ENCODE peak calls at places on chromosome 22, in eight cellular contexts. V is pancreas, A is GM12865, K is cardiac fibroblast, X is tibial artery, W is lung, Y is left ventricle myocardium inferior, J is right lobe of liver. E is an unnamed sample.

GRCh38 chr22:45271667-45272188 is 13.0 kb upstream of the UPK3A start:
- DNase-seq in V (no peak), A (no peak), K (peak), X (peak), W (no peak), Y (peak), J (no peak), E (no peak)

GRCh38 chr22:44917372-44918165 is 92.2 kb downstream of the PHF21B start:
- DNase-seq in V (no peak), A (no peak), K (no peak), X (peak), W (no peak), Y (peak), J (peak), E (peak)

GRCh38 chr22:49404020-49404419 is 423.7 kb downstream of the BRD1 start:
- DNase-seq in V (no peak), A (no peak), K (no peak), X (no peak), W (no peak), Y (no peak), J (no peak), E (no peak)

GRCh38 chr22:30943368-30943767 is 25.2 kb downstream of the MORC2 start:
- DNase-seq in V (no peak), A (no peak), K (no peak), X (no peak), W (no peak), Y (no peak), J (peak), E (no peak)

GRCh38 chr22:30287626-30288413 is 1.5 kb downstream of the CASTOR1 start:
- DNase-seq in V (peak), A (peak), K (peak), X (peak), W (peak), Y (peak), J (peak), E (peak)

GRCh38 chr22:21824439-21824912 is 43.0 kb downstream of the MAPK1 start:
- DNase-seq in V (no peak), A (peak), K (no peak), X (no peak), W (no peak), Y (no peak), J (no peak), E (no peak)

GRCh38 chr22:39135092-39135896 is 17.2 kb downstream of the CBX7 start:
- DNase-seq in V (no peak), A (peak), K (peak), X (peak), W (no peak), Y (peak), J (no peak), E (no peak)

GRCh38 chr22:17247832-17248231 is 28.6 kb upstream of the ADA2 start:
- DNase-seq in V (no peak), A (no peak), K (no peak), X (no peak), W (no peak), Y (no peak), J (no peak), E (no peak)

GRCh38 chr22:45483918-45484499 is 18.7 kb upstream of the FBLN1 start:
- DNase-seq in V (no peak), A (no peak), K (no peak), X (no peak), W (no peak), Y (no peak), J (peak), E (no peak)

GRCh38 chr22:48234011-48234410 is 1471.6 kb downstream of the TBC1D22A start:
- DNase-seq in V (no peak), A (no peak), K (no peak), X (no peak), W (no peak), Y (no peak), J (peak), E (no peak)

GRCh38 chr22:39985383-39986045 is 9.2 kb upstream of the FAM83F start:
- DNase-seq in V (no peak), A (peak), K (no peak), X (no peak), W (no peak), Y (no peak), J (no peak), E (no peak)

GRCh38 chr22:41833369-41834004 is 582 bp downstream of the SREBF2 start:
- DNase-seq in V (peak), A (peak), K (no peak), X (peak), W (peak), Y (peak), J (peak), E (no peak)

GRCh38 chr22:49425356-49425755 is 402.3 kb downstream of the BRD1 start:
- DNase-seq in V (no peak), A (no peak), K (no peak), X (no peak), W (no peak), Y (no peak), J (no peak), E (no peak)

GRCh38 chr22:17119481-17120202 is 1.5 kb downstream of the TMEM121B start:
- DNase-seq in V (peak), A (peak), K (peak), X (no peak), W (no peak), Y (peak), J (peak), E (no peak)

GRCh38 chr22:45671051-45671782 is 417 bp upstream of the ATXN10 start:
- DNase-seq in V (peak), A (no peak), K (no peak), X (no peak), W (no peak), Y (no peak), J (peak), E (no peak)

GRCh38 chr22:41482319-41482935 is 13.5 kb downstream of the ACO2 start:
- DNase-seq in V (no peak), A (peak), K (no peak), X (no peak), W (no peak), Y (no peak), J (no peak), E (no peak)

GRCh38 chr22:45548991-45549736 is 46.5 kb downstream of the FBLN1 start:
- DNase-seq in V (no peak), A (no peak), K (peak), X (peak), W (no peak), Y (peak), J (no peak), E (no peak)

GRCh38 chr22:28703436-28703835 is 23.8 kb upstream of the TTC28 start:
- DNase-seq in V (no peak), A (no peak), K (peak), X (no peak), W (no peak), Y (no peak), J (no peak), E (no peak)

GRCh38 chr22:40486962-40487602 is 116.7 kb downstream of the SGSM3 start:
- DNase-seq in V (no peak), A (no peak), K (no peak), X (no peak), W (no peak), Y (no peak), J (no peak), E (no peak)

GRCh38 chr22:29914991-29915390 is 32.0 kb downstream of the MTMR3 start:
- DNase-seq in V (no peak), A (no peak), K (no peak), X (no peak), W (no peak), Y (no peak), J (no peak), E (no peak)

GRCh38 chr22:36762687-36763260 is 13.1 kb downstream of the IFT27 start:
- DNase-seq in V (peak), A (no peak), K (peak), X (peak), W (peak), Y (peak), J (no peak), E (no peak)

GRCh38 chr22:21762712-21763581 is 27.4 kb upstream of the YPEL1 start:
- DNase-seq in V (no peak), A (peak), K (no peak), X (no peak), W (no peak), Y (no peak), J (no peak), E (no peak)

GRCh38 chr22:25514436-25514835 is 50.0 kb upstream of the GRK3 start:
- DNase-seq in V (no peak), A (no peak), K (no peak), X (no peak), W (no peak), Y (no peak), J (no peak), E (no peak)

GRCh38 chr22:23241562-23242472 is 61.5 kb downstream of the BCR start:
- DNase-seq in V (no peak), A (no peak), K (no peak), X (no peak), W (no peak), Y (no peak), J (no peak), E (no peak)

GRCh38 chr22:23239429-23239828 is 59.1 kb downstream of the BCR start:
- DNase-seq in V (no peak), A (no peak), K (no peak), X (no peak), W (no peak), Y (no peak), J (no peak), E (no peak)

GRCh38 chr22:23238707-23239106 is 58.4 kb downstream of the BCR start:
- DNase-seq in V (no peak), A (no peak), K (no peak), X (no peak), W (no peak), Y (no peak), J (no peak), E (no peak)

GRCh38 chr22:23242473-23243001 is 62.2 kb downstream of the BCR start:
- DNase-seq in V (no peak), A (no peak), K (peak), X (no peak), W (no peak), Y (no peak), J (no peak), E (no peak)

DNA sequence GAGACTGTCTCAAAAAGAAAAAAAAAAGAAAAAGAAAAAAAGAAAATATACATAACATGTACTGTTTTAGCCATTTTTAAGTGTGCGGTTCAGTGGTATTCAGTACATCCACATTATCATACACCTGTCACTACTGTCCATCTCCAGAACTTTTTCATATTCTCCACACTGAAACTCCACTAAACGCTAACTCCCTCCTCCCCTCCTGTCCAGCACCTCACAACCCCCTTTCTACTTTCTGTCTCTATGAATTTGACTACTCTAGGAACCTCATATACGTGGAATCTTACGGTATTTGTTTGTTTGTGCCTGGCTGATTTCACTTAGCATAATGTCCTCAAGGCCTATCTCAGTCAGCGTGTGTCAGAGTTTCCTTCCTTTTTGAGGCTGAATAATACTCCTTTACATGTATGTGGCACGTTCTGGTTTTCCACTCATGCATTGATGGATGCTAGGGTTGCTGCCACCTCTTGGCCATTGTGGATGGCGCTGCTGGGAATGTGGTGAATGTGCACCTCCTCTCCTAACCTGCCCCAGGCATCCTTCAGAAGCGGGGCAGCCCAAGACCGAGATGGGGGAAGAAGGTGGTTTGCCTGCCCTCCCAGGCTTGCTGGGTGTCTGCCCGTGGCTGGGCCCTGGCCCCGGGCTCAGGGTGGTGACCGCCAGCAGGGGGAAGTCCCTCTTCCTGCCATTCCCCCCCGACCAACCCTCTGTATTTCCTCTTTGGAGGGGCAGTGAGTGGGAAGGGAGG is 60.5 kb downstream of the BCR start:
- DNase-seq in V (peak), A (peak), K (peak), X (no peak), W (no peak), Y (no peak), J (no peak), E (no peak)
- TF ChIP-seq CTCF in V (no peak), A (no peak), K (peak), X (peak), W (no peak), Y (peak), J (peak), E (peak)

GRCh38 chr22:35431483-35432205 is 31.7 kb downstream of the MCM5 start:
- DNase-seq in V (no peak), A (no peak), K (no peak), X (no peak), W (no peak), Y (no peak), J (peak), E (no peak)
- TF ChIP-seq CTCF in V (no peak), A (no peak), K (peak), X (no peak), W (no peak), Y (no peak), J (no peak), E (no peak)

GRCh38 chr22:43783777-43784176 is 28.3 kb downstream of the EFCAB6 start:
- DNase-seq in V (no peak), A (no peak), K (no peak), X (no peak), W (no peak), Y (no peak), J (no peak), E (no peak)
- TF ChIP-seq CTCF in V (no peak), A (no peak), K (peak), X (no peak), W (no peak), Y (no peak), J (no peak), E (no peak)

GRCh38 chr22:23750744-23751440 is at the start of gene ZNF70:
- DNase-seq in V (peak), A (peak), K (peak), X (peak), W (peak), Y (peak), J (peak), E (peak)
- TF ChIP-seq CTCF in V (peak), A (peak), K (peak), X (no peak), W (no peak), Y (peak), J (no peak), E (peak)

GRCh38 chr22:37887610-37888378 is 18.3 kb upstream of the MICALL1 start:
- DNase-seq in V (no peak), A (no peak), K (peak), X (no peak), W (peak), Y (no peak), J (no peak), E (no peak)
- TF ChIP-seq CTCF in V (no peak), A (no peak), K (peak), X (peak), W (peak), Y (peak), J (peak), E (no peak)

GRCh38 chr22:19854778-19855503 is at the start of the genes GNB1L and RTL10:
- DNase-seq in V (peak), A (peak), K (peak), X (peak), W (peak), Y (peak), J (peak), E (peak)
- TF ChIP-seq CTCF in V (no peak), A (peak), K (no peak), X (no peak), W (no peak), Y (peak), J (no peak), E (no peak)

GRCh38 chr22:32127904-32128303 is 31.2 kb downstream of the C22orf42 start:
- DNase-seq in V (no peak), A (no peak), K (no peak), X (no peak), W (no peak), Y (no peak), J (no peak), E (no peak)
- TF ChIP-seq CTCF in V (no peak), A (no peak), K (no peak), X (no peak), W (no peak), Y (no peak), J (no peak), E (no peak)

GRCh38 chr22:19800306-19800705 is 39.7 kb downstream of the TBX1 start:
- DNase-seq in V (no peak), A (no peak), K (no peak), X (no peak), W (no peak), Y (no peak), J (peak), E (no peak)

GRCh38 chr22:19799322-19800190 is 39.0 kb downstream of the TBX1 start:
- DNase-seq in V (no peak), A (no peak), K (peak), X (no peak), W (no peak), Y (peak), J (peak), E (no peak)

GRCh38 chr22:19801340-19802000 is 40.9 kb downstream of the TBX1 start:
- DNase-seq in V (no peak), A (no peak), K (no peak), X (no peak), W (no peak), Y (no peak), J (peak), E (no peak)

GRCh38 chr22:19802001-19802880 is 41.7 kb downstream of the TBX1 start:
- DNase-seq in V (peak), A (no peak), K (no peak), X (no peak), W (no peak), Y (peak), J (peak), E (peak)

DNA sequence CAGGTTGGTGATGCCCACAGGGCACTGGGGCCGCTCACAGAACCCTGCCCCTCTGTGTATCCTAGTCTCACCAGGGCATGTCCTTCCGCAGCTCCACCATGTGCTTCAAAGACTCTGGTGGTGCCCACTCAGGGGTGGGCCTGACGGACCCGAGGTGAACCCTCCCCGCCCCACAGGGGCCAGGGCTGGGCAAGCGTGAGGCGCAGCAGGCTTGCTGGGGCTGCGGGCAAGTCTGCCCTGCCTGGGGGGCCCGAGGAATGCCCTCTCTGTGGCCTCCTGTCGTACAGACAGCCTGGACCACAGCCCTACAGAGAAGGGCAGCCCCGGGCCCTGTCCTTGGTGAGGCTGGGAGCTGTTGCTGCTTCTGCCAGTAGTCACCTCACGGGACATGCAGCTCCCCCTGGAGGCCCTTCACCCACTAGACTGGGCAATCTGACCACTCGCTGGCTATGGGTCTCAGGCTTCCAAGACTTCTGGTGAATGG is 40.2 kb downstream of the TBX1 start:
- DNase-seq in V (no peak), A (no peak), K (peak), X (no peak), W (no peak), Y (no peak), J (peak), E (no peak)
- TF ChIP-seq CTCF in V (no peak), A (no peak), K (peak), X (no peak), W (no peak), Y (peak), J (no peak), E (no peak)

GRCh38 chr22:35616043-35616442 is 1.1 kb downstream of the MB start:
- DNase-seq in V (no peak), A (no peak), K (no peak), X (no peak), W (no peak), Y (no peak), J (no peak), E (no peak)
- TF ChIP-seq CTCF in V (no peak), A (no peak), K (no peak), X (no peak), W (no peak), Y (no peak), J (no peak), E (no peak)

E was measured in CD14-positive monocyte.